ENCODE peak calls at places on chromosome 3, in eight cellular contexts. C is heart left ventricle; A is mesenchymal stem cell; M is fibroblast of lung; Q is cardiac muscle cell; Y is BE2C; T is CD8-positive, alpha-beta T cell; K is MM.1S. Z is an unnamed sample.

GRCh38 chr3:107065094-107065861 is 312.0 kb upstream of the CCDC54 start:
- DNase-seq in C (peak; percentile 26), A (no peak), M (peak; percentile 37), Q (no peak), Y (peak; percentile 43), T (no peak), K (no peak), Z (no peak)

GRCh38 chr3:127408684-127409420 is 121.0 kb upstream of the PRR20G start:
- DNase-seq in C (no peak), A (no peak), M (no peak), Q (no peak), Y (peak; percentile 45), T (no peak), K (no peak), Z (no peak)

GRCh38 chr3:43087249-43087776 is 18.6 kb downstream of the POMGNT2 start:
- DNase-seq in C (no peak), A (no peak), M (no peak), Q (no peak), Y (no peak), T (no peak), K (no peak), Z (no peak)

GRCh38 chr3:53269888-53270880 is 14.4 kb upstream of the TKT start:
- DNase-seq in C (peak; percentile 91), A (peak; percentile 99), M (peak; percentile 98), Q (peak; percentile 94), Y (peak; percentile 85), T (no peak), K (peak; percentile 94), Z (peak; percentile 90)

GRCh38 chr3:25661694-25662455 is 2.8 kb downstream of the TOP2B start:
- DNase-seq in C (no peak), A (no peak), M (peak; percentile 5), Q (peak; percentile 25), Y (no peak), T (no peak), K (peak; percentile 58), Z (no peak)

GRCh38 chr3:43522702-43523362 is 99.0 kb downstream of the ANO10 start:
- DNase-seq in C (no peak), A (peak; percentile 26), M (peak; percentile 29), Q (no peak), Y (no peak), T (no peak), K (no peak), Z (no peak)

GRCh38 chr3:36124118-36124796 is 256.0 kb upstream of the STAC start:
- DNase-seq in C (no peak), A (peak; percentile 39), M (peak; percentile 75), Q (peak; percentile 61), Y (peak; percentile 58), T (no peak), K (peak; percentile 33), Z (peak; percentile 64)

GRCh38 chr3:53231532-53232511 is 24.0 kb downstream of the TKT start:
- DNase-seq in C (no peak), A (no peak), M (no peak), Q (no peak), Y (no peak), T (no peak), K (no peak), Z (no peak)

GRCh38 chr3:71441217-71441924 is 142.2 kb downstream of the FOXP1 start:
- DNase-seq in C (peak; percentile 53), A (no peak), M (peak; percentile 56), Q (no peak), Y (no peak), T (no peak), K (no peak), Z (no peak)

GRCh38 chr3:15305366-15305844 is 27.0 kb downstream of the SH3BP5 start:
- DNase-seq in C (no peak), A (peak; percentile 42), M (peak; percentile 82), Q (peak; percentile 89), Y (peak; percentile 37), T (no peak), K (no peak), Z (no peak)

GRCh38 chr3:154324919-154325318 is 632 bp upstream of the DHX36 start:
- DNase-seq in C (no peak), A (peak; percentile 23), M (peak; percentile 2), Q (no peak), Y (no peak), T (no peak), K (peak; percentile 32), Z (no peak)

GRCh38 chr3:3853584-3853983 is 54.4 kb downstream of the LRRN1 start:
- DNase-seq in C (no peak), A (no peak), M (no peak), Q (no peak), Y (no peak), T (no peak), K (no peak), Z (no peak)

GRCh38 chr3:73472429-73472828 is 152.3 kb downstream of the PDZRN3 start:
- DNase-seq in C (no peak), A (no peak), M (no peak), Q (no peak), Y (peak; percentile 37), T (no peak), K (no peak), Z (no peak)

GRCh38 chr3:63046152-63046551 is 170.9 kb upstream of the CADPS start:
- DNase-seq in C (no peak), A (no peak), M (no peak), Q (no peak), Y (no peak), T (no peak), K (no peak), Z (no peak)

GRCh38 chr3:186536883-186537553 is 7.2 kb downstream of the CRYGS start:
- DNase-seq in C (no peak), A (peak; percentile 3), M (peak; percentile 55), Q (no peak), Y (peak; percentile 51), T (no peak), K (no peak), Z (no peak)

GRCh38 chr3:183490653-183491052 is 62.2 kb upstream of the MCF2L2 start:
- DNase-seq in C (no peak), A (no peak), M (peak; percentile 46), Q (peak; percentile 23), Y (no peak), T (no peak), K (peak; percentile 48), Z (peak; percentile 63)

DNA sequence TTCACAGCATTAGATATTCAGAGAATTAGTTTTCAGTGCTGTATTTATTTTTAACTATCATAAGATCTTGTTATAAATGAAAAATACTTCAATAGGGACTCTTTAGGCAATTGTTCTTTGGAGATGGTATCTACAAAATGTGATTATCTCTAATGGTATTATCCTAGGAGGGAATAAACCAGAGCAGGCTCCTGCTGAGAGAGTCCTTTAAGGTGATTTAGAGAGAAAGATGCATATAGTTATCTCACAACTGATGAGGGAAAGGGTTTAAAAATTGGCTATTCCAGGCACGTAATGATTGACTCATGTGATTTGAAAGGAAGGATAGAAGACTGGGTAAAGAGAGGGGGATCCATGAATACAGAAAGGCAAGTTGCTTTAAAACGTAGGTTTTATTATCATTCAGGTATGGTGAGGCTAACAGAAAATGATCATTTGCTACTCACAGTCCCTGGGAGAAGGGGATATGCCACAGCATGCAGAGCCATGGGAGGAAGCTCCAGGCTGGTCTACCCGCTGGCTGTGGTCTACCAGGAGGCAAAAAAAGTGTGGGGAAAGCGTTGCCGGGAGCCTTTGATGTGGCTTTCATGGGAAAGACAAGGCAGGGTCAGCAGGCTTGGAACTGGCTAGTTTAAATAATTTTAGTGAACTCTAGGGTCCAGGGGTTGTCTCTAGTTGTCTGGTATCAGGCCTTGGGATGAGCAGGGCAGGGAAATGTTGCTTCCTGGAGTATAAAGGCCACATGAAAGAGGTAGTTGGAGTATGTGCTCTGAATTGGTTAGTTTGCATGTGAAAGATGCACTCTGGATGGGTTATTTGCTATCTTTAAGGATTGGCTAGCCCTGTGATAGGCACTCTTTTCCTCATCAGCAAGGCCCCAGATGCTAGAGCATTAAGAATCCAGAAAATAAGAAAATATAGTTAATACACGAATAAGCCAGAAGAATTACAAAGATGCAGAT is 798.4 kb upstream of the GRM7 start:
- DNase-seq in C (no peak), A (no peak), M (no peak), Q (no peak), Y (no peak), T (no peak), K (no peak), Z (no peak)
- H3K9me3 ChIP-seq in C (no peaks in the 10 kb centered on the region), A (peaks cover 3% of the 10 kb centered on the region), M (no peaks in the 10 kb centered on the region), Q (no peaks in the 10 kb centered on the region), Y (no peaks in the 10 kb centered on the region), T (no peaks in the 10 kb centered on the region), K (no peaks in the 10 kb centered on the region), Z (no peaks in the 10 kb centered on the region)

GRCh38 chr3:23874359-23875120 is 42.2 kb downstream of the NKIRAS1 start:
- DNase-seq in C (no peak), A (peak; percentile 72), M (peak; percentile 91), Q (no peak), Y (no peak), T (no peak), K (no peak), Z (no peak)
- H3K4me3 ChIP-seq in C (no peak overlapping the region), A (peak overlapping the region; percentile 48), M (no peak overlapping the region), Q (no peak overlapping the region), Y (no peak overlapping the region), T (no peak overlapping the region), K (no peak overlapping the region), Z (no peak overlapping the region)

DNA sequence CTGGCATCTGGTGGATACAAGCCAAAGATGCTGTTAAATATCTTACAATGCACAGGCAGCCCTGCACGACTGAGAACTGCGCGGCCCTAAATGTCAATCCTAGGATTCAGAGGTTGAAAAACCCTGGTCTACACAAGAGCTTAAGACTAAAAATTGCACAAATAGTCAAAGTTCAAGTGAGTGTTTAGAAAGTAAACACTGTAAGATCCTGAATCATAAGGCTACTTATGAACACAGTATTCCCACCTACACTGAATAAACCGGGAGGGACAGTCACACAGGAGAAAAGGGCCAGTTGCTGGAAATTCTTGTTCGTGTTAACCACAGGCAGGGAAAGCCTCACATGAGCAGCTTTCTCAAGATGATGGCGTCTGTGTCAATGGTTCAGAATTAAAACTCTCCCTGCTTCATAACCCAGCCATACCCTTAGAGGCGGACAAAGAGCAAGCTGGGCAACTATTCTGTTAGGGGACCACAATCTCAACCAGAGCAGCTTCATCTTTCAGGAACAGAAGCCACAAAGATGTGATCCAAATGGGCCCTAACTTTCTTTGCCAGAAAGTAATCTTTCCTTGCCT is 37.7 kb downstream of the LRIG1 start:
- DNase-seq in C (no peak), A (peak; percentile 44), M (peak; percentile 75), Q (no peak), Y (no peak), T (no peak), K (no peak), Z (no peak)
- H3K4me1 ChIP-seq in C (no peaks in the 10 kb centered on the region), A (peaks cover 9% of the 10 kb centered on the region), M (peaks cover 4% of the 10 kb centered on the region), Q (no peaks in the 10 kb centered on the region), Y (no peaks in the 10 kb centered on the region), T (no peaks in the 10 kb centered on the region), K (no peaks in the 10 kb centered on the region), Z (peaks cover 1% of the 10 kb centered on the region)

DNA sequence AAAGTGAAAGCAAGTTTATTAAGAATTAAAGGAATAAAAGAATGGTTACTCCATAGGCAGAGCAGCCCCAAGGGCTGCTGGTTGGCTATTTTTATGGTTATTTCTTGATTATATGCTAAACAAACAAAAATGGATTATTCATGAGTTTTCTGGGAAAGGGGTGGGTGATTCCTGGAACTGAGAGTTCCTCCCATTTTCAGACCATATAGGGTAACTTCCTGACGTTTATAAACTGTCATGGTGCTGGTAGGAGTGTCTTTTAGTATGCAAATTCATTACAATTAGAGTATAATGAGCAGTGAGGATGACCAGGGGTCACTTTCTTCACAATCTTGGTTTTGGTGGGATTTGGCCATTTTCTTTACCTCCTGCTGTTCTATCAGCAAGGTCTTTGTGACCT is 707.9 kb downstream of the ZNF385D start:
- DNase-seq in C (no peak), A (no peak), M (no peak), Q (no peak), Y (no peak), T (no peak), K (no peak), Z (no peak)
- H3K9me3 ChIP-seq in C (no peaks in the 10 kb centered on the region), A (no peaks in the 10 kb centered on the region), M (no peaks in the 10 kb centered on the region), Q (no peaks in the 10 kb centered on the region), Y (no peaks in the 10 kb centered on the region), T (no peaks in the 10 kb centered on the region), K (no peaks in the 10 kb centered on the region), Z (no peaks in the 10 kb centered on the region)